ENCODE peak calls at places on chromosomes 16 and 17, in four cellular contexts. One of them, this sample, is unnamed.

GRCh38 chr17:75319818-75320691 is 30.8 kb upstream of the SLC25A19 start:
- DNase-seq in stimulated activated CD4-positive, alpha-beta T cell treated with anti-CD3 and anti-CD28 coated beads, Interleukin-15, amount 100 ng/mL, for 1 hour: no peak
- DNase-seq in pancreas: no peak
- DNase-seq in naive B cell: no peak
- DNase-seq in this sample: peak

GRCh38 chr17:39623356-39623950 is 3.3 kb upstream of the PPP1R1B start:
- DNase-seq in stimulated activated CD4-positive, alpha-beta T cell treated with anti-CD3 and anti-CD28 coated beads, Interleukin-15, amount 100 ng/mL, for 1 hour: peak
- DNase-seq in pancreas: peak
- DNase-seq in naive B cell: peak
- DNase-seq in this sample: peak

GRCh38 chr17:72538921-72539352 is 418.1 kb downstream of the SOX9 start:
- DNase-seq in stimulated activated CD4-positive, alpha-beta T cell treated with anti-CD3 and anti-CD28 coated beads, Interleukin-15, amount 100 ng/mL, for 1 hour: no peak
- DNase-seq in pancreas: no peak
- DNase-seq in naive B cell: no peak
- DNase-seq in this sample: no peak

GRCh38 chr16:24986512-24987303 is 28.5 kb downstream of the ARHGAP17 start:
- DNase-seq in stimulated activated CD4-positive, alpha-beta T cell treated with anti-CD3 and anti-CD28 coated beads, Interleukin-15, amount 100 ng/mL, for 1 hour: no peak
- DNase-seq in pancreas: no peak
- DNase-seq in naive B cell: no peak
- DNase-seq in this sample: no peak

GRCh38 chr17:71423871-71424546 is 696.8 kb upstream of the SOX9 start:
- DNase-seq in stimulated activated CD4-positive, alpha-beta T cell treated with anti-CD3 and anti-CD28 coated beads, Interleukin-15, amount 100 ng/mL, for 1 hour: no peak
- DNase-seq in pancreas: no peak
- DNase-seq in naive B cell: no peak
- DNase-seq in this sample: no peak

GRCh38 chr16:50602531-50603205 is 54.5 kb downstream of the NKD1 start:
- DNase-seq in stimulated activated CD4-positive, alpha-beta T cell treated with anti-CD3 and anti-CD28 coated beads, Interleukin-15, amount 100 ng/mL, for 1 hour: peak
- DNase-seq in pancreas: no peak
- DNase-seq in naive B cell: no peak
- DNase-seq in this sample: no peak

GRCh38 chr17:49049265-49049664 is 52.1 kb downstream of the IGF2BP1 start:
- DNase-seq in stimulated activated CD4-positive, alpha-beta T cell treated with anti-CD3 and anti-CD28 coated beads, Interleukin-15, amount 100 ng/mL, for 1 hour: no peak
- DNase-seq in pancreas: no peak
- DNase-seq in naive B cell: no peak
- DNase-seq in this sample: no peak

GRCh38 chr17:39641883-39642282 is 4.9 kb downstream of the STARD3 start:
- DNase-seq in stimulated activated CD4-positive, alpha-beta T cell treated with anti-CD3 and anti-CD28 coated beads, Interleukin-15, amount 100 ng/mL, for 1 hour: no peak
- DNase-seq in pancreas: no peak
- DNase-seq in naive B cell: no peak
- DNase-seq in this sample: no peak

GRCh38 chr16:88379694-88380040 is 3.1 kb upstream of the ZNF469 start:
- DNase-seq in stimulated activated CD4-positive, alpha-beta T cell treated with anti-CD3 and anti-CD28 coated beads, Interleukin-15, amount 100 ng/mL, for 1 hour: no peak
- DNase-seq in pancreas: no peak
- DNase-seq in naive B cell: no peak
- DNase-seq in this sample: no peak

GRCh38 chr17:55496094-55496881 is 15.0 kb downstream of the SMIM36 start:
- DNase-seq in stimulated activated CD4-positive, alpha-beta T cell treated with anti-CD3 and anti-CD28 coated beads, Interleukin-15, amount 100 ng/mL, for 1 hour: no peak
- DNase-seq in pancreas: no peak
- DNase-seq in naive B cell: no peak
- DNase-seq in this sample: no peak

GRCh38 chr17:83186751-83187421 is 107.5 kb downstream of the METRNL start:
- DNase-seq in stimulated activated CD4-positive, alpha-beta T cell treated with anti-CD3 and anti-CD28 coated beads, Interleukin-15, amount 100 ng/mL, for 1 hour: no peak
- DNase-seq in pancreas: no peak
- DNase-seq in naive B cell: no peak
- DNase-seq in this sample: no peak

GRCh38 chr17:28227278-28228108 is 91.5 kb upstream of the TMEM97 start:
- DNase-seq in stimulated activated CD4-positive, alpha-beta T cell treated with anti-CD3 and anti-CD28 coated beads, Interleukin-15, amount 100 ng/mL, for 1 hour: no peak
- DNase-seq in pancreas: peak
- DNase-seq in naive B cell: no peak
- DNase-seq in this sample: no peak

GRCh38 chr17:17749025-17749772 is 67.9 kb downstream of the RAI1 start:
- DNase-seq in stimulated activated CD4-positive, alpha-beta T cell treated with anti-CD3 and anti-CD28 coated beads, Interleukin-15, amount 100 ng/mL, for 1 hour: no peak
- DNase-seq in pancreas: no peak
- DNase-seq in naive B cell: peak
- DNase-seq in this sample: peak

GRCh38 chr17:80146121-80147034 is 550 bp downstream of the EIF4A3 start:
- DNase-seq in stimulated activated CD4-positive, alpha-beta T cell treated with anti-CD3 and anti-CD28 coated beads, Interleukin-15, amount 100 ng/mL, for 1 hour: no peak
- DNase-seq in pancreas: peak
- DNase-seq in naive B cell: peak
- DNase-seq in this sample: no peak

GRCh38 chr16:67966549-67967182 is 1.8 kb downstream of the SLC12A4 start:
- DNase-seq in stimulated activated CD4-positive, alpha-beta T cell treated with anti-CD3 and anti-CD28 coated beads, Interleukin-15, amount 100 ng/mL, for 1 hour: no peak
- DNase-seq in pancreas: peak
- DNase-seq in naive B cell: no peak
- DNase-seq in this sample: no peak